ENCODE peak calls at places on chromosome 1, in six cellular contexts. One of them, this sample, is unnamed.

GRCh38 chr1:174812026-174812425 is 187.7 kb upstream of the CACYBP start:
- DNase-seq in stimulated activated CD4-positive, alpha-beta T cell treated with anti-CD3 and anti-CD28 coated beads, Interleukin-1b, Interleukin-23, amount 100 ng/mL, for 24 hours: no peak
- DNase-seq in EL: no peak
- DNase-seq in LoVo: no peak
- DNase-seq in type B pancreatic cell: no peak
- DNase-seq in Peyer's patch: no peak
- DNase-seq in this sample: no peak

GRCh38 chr1:228974296-228974695 is 239.0 kb downstream of the RHOU start:
- DNase-seq in stimulated activated CD4-positive, alpha-beta T cell treated with anti-CD3 and anti-CD28 coated beads, Interleukin-1b, Interleukin-23, amount 100 ng/mL, for 24 hours: no peak
- DNase-seq in EL: no peak
- DNase-seq in LoVo: no peak
- DNase-seq in type B pancreatic cell: no peak
- DNase-seq in Peyer's patch: no peak
- DNase-seq in this sample: no peak

GRCh38 chr1:9630331-9631081 is 21.0 kb upstream of the PIK3CD start:
- DNase-seq in stimulated activated CD4-positive, alpha-beta T cell treated with anti-CD3 and anti-CD28 coated beads, Interleukin-1b, Interleukin-23, amount 100 ng/mL, for 24 hours: no peak
- DNase-seq in EL: no peak
- DNase-seq in LoVo: no peak
- DNase-seq in type B pancreatic cell: no peak
- DNase-seq in Peyer's patch: peak; percentile 48
- DNase-seq in this sample: no peak

GRCh38 chr1:178488393-178488792 is 8.4 kb downstream of the CLEC20A start:
- DNase-seq in stimulated activated CD4-positive, alpha-beta T cell treated with anti-CD3 and anti-CD28 coated beads, Interleukin-1b, Interleukin-23, amount 100 ng/mL, for 24 hours: no peak
- DNase-seq in EL: no peak
- DNase-seq in LoVo: no peak
- DNase-seq in type B pancreatic cell: no peak
- DNase-seq in Peyer's patch: no peak
- DNase-seq in this sample: no peak

GRCh38 chr1:36622741-36623648 is 140.3 kb upstream of the CSF3R start:
- DNase-seq in stimulated activated CD4-positive, alpha-beta T cell treated with anti-CD3 and anti-CD28 coated beads, Interleukin-1b, Interleukin-23, amount 100 ng/mL, for 24 hours: no peak
- DNase-seq in EL: no peak
- DNase-seq in LoVo: no peak
- DNase-seq in type B pancreatic cell: no peak
- DNase-seq in Peyer's patch: no peak
- DNase-seq in this sample: peak; percentile 10

GRCh38 chr1:33365560-33365997 is 44.7 kb upstream of the A3GALT2 start:
- DNase-seq in stimulated activated CD4-positive, alpha-beta T cell treated with anti-CD3 and anti-CD28 coated beads, Interleukin-1b, Interleukin-23, amount 100 ng/mL, for 24 hours: no peak
- DNase-seq in EL: peak; percentile 67
- DNase-seq in LoVo: no peak
- DNase-seq in type B pancreatic cell: no peak
- DNase-seq in Peyer's patch: no peak
- DNase-seq in this sample: no peak

GRCh38 chr1:220791959-220792358 is 5.2 kb downstream of the MTARC1 start:
- DNase-seq in stimulated activated CD4-positive, alpha-beta T cell treated with anti-CD3 and anti-CD28 coated beads, Interleukin-1b, Interleukin-23, amount 100 ng/mL, for 24 hours: no peak
- DNase-seq in EL: no peak
- DNase-seq in LoVo: no peak
- DNase-seq in type B pancreatic cell: no peak
- DNase-seq in Peyer's patch: no peak
- DNase-seq in this sample: no peak

GRCh38 chr1:245860681-245861552 is 646.2 kb downstream of the SMYD3 start:
- DNase-seq in stimulated activated CD4-positive, alpha-beta T cell treated with anti-CD3 and anti-CD28 coated beads, Interleukin-1b, Interleukin-23, amount 100 ng/mL, for 24 hours: no peak
- DNase-seq in EL: peak; percentile 23
- DNase-seq in LoVo: no peak
- DNase-seq in type B pancreatic cell: no peak
- DNase-seq in Peyer's patch: no peak
- DNase-seq in this sample: no peak

GRCh38 chr1:80048706-80049105 is 1042.2 kb upstream of the ADGRL4 start:
- DNase-seq in stimulated activated CD4-positive, alpha-beta T cell treated with anti-CD3 and anti-CD28 coated beads, Interleukin-1b, Interleukin-23, amount 100 ng/mL, for 24 hours: no peak
- DNase-seq in EL: no peak
- DNase-seq in LoVo: no peak
- DNase-seq in type B pancreatic cell: no peak
- DNase-seq in Peyer's patch: no peak
- DNase-seq in this sample: no peak

GRCh38 chr1:7303554-7304347 is 467.3 kb upstream of the VAMP3 start:
- DNase-seq in stimulated activated CD4-positive, alpha-beta T cell treated with anti-CD3 and anti-CD28 coated beads, Interleukin-1b, Interleukin-23, amount 100 ng/mL, for 24 hours: no peak
- DNase-seq in EL: no peak
- DNase-seq in LoVo: no peak
- DNase-seq in type B pancreatic cell: no peak
- DNase-seq in Peyer's patch: no peak
- DNase-seq in this sample: no peak

GRCh38 chr1:155244368-155245162 is 10.7 kb downstream of the ENTREP3 start:
- DNase-seq in stimulated activated CD4-positive, alpha-beta T cell treated with anti-CD3 and anti-CD28 coated beads, Interleukin-1b, Interleukin-23, amount 100 ng/mL, for 24 hours: peak; percentile 73
- DNase-seq in EL: peak; percentile 100
- DNase-seq in LoVo: peak; percentile 96
- DNase-seq in type B pancreatic cell: peak; percentile 96
- DNase-seq in Peyer's patch: peak; percentile 93
- DNase-seq in this sample: no peak

This sample was measured in HepG2.